ENCODE peak calls at places on chromosomes 7 and 10, in seven cellular contexts. S, N, T, D, P, Q and G are unnamed samples.

GRCh38 chr10:16967866-16968721 is 150.9 kb upstream of the RSU1 start:
- DNase-seq in S (no peak), N (no peak), T (peak), D (peak), P (no peak), Q (peak), G (no peak)

GRCh38 chr10:30858499-30858898 is 173.2 kb downstream of the ZNF438 start:
- DNase-seq in S (no peak), N (no peak), T (no peak), D (no peak), P (no peak), Q (no peak), G (no peak)

GRCh38 chr7:83468251-83468739 is 180.6 kb downstream of the SEMA3E start:
- DNase-seq in S (peak), N (peak), T (peak), D (peak), P (no peak), Q (peak), G (peak)

GRCh38 chr7:140251824-140252555 is 75.2 kb upstream of the KDM7A start:
- DNase-seq in S (no peak), N (no peak), T (no peak), D (no peak), P (no peak), Q (no peak), G (no peak)

GRCh38 chr7:123979876-123980275 is 53.0 kb downstream of the TMEM229A start:
- DNase-seq in S (no peak), N (no peak), T (no peak), D (no peak), P (no peak), Q (peak), G (no peak)

GRCh38 chr10:58457761-58458616 is 54.7 kb upstream of the BICC1 start:
- DNase-seq in S (peak), N (no peak), T (no peak), D (no peak), P (no peak), Q (no peak), G (no peak)

GRCh38 chr7:33237034-33237433 is 107.7 kb downstream of the BBS9 start:
- DNase-seq in S (no peak), N (no peak), T (no peak), D (no peak), P (no peak), Q (no peak), G (no peak)

GRCh38 chr7:954330-955238 is at the start of gene ADAP1:
- DNase-seq in S (peak), N (peak), T (peak), D (no peak), P (no peak), Q (peak), G (peak)

GRCh38 chr7:116631676-116632075 is 40.3 kb upstream of the MET start:
- DNase-seq in S (no peak), N (no peak), T (no peak), D (no peak), P (no peak), Q (no peak), G (no peak)

GRCh38 chr10:88082806-88083596 is 219.6 kb downstream of the PTEN start:
- DNase-seq in S (no peak), N (no peak), T (no peak), D (no peak), P (no peak), Q (no peak), G (no peak)

GRCh38 chr10:102131286-102132170 is 1.3 kb upstream of the PPRC1 start:
- DNase-seq in S (no peak), N (no peak), T (no peak), D (no peak), P (no peak), Q (peak), G (no peak)

GRCh38 chr7:80908360-80908797 is 10.5 kb downstream of the SEMA3C start:
- DNase-seq in S (no peak), N (no peak), T (no peak), D (no peak), P (no peak), Q (no peak), G (no peak)

GRCh38 chr7:99525713-99526440 is 21.4 kb downstream of the ZKSCAN5 start:
- DNase-seq in S (no peak), N (no peak), T (no peak), D (no peak), P (no peak), Q (peak), G (no peak)

GRCh38 chr7:74343281-74344127 is 54.3 kb downstream of the CLIP2 start:
- DNase-seq in S (no peak), N (no peak), T (peak), D (peak), P (no peak), Q (peak), G (no peak)